ENCODE peak calls at places on chromosomes 7 and 10, in six cellular contexts. One of them, this sample, is unnamed.

GRCh38 chr10:51892965-51893658 is 193.7 kb upstream of the CSTF2T start:
- ATAC-seq in upper lobe of left lung: no peak
- ATAC-seq in A549: peak; percentile 59
- ATAC-seq in HepG2: peak; percentile 90
- ATAC-seq in K562: no peak
- ATAC-seq in GM12878: peak; percentile 86
- ATAC-seq in this sample: no peak

GRCh38 chr7:32061346-32061745 is 8.9 kb downstream of the PDE1C start:
- ATAC-seq in upper lobe of left lung: peak; percentile 37
- ATAC-seq in A549: no peak
- ATAC-seq in HepG2: no peak
- ATAC-seq in K562: no peak
- ATAC-seq in GM12878: no peak
- ATAC-seq in this sample: no peak

GRCh38 chr7:43204081-43204480 is 91.6 kb downstream of the HECW1 start:
- ATAC-seq in upper lobe of left lung: no peak
- ATAC-seq in A549: no peak
- ATAC-seq in HepG2: no peak
- ATAC-seq in K562: no peak
- ATAC-seq in GM12878: no peak
- ATAC-seq in this sample: no peak

GRCh38 chr7:90222811-90223725 is 11.5 kb downstream of the STEAP2 start:
- ATAC-seq in upper lobe of left lung: peak; percentile 67
- ATAC-seq in A549: peak; percentile 59
- ATAC-seq in HepG2: peak; percentile 57
- ATAC-seq in K562: no peak
- ATAC-seq in GM12878: peak; percentile 75
- ATAC-seq in this sample: peak; percentile 88

GRCh38 chr7:107726356-107727130 is 17.4 kb upstream of the CBLL1 start:
- ATAC-seq in upper lobe of left lung: no peak
- ATAC-seq in A549: no peak
- ATAC-seq in HepG2: no peak
- ATAC-seq in K562: no peak
- ATAC-seq in GM12878: no peak
- ATAC-seq in this sample: no peak

GRCh38 chr10:124523301-124523871 is 61.8 kb downstream of the LHPP start:
- ATAC-seq in upper lobe of left lung: peak; percentile 35
- ATAC-seq in A549: no peak
- ATAC-seq in HepG2: peak; percentile 42
- ATAC-seq in K562: no peak
- ATAC-seq in GM12878: peak; percentile 82
- ATAC-seq in this sample: peak; percentile 64

GRCh38 chr7:155338632-155339320 is 41.1 kb downstream of the INSIG1 start:
- ATAC-seq in upper lobe of left lung: peak; percentile 45
- ATAC-seq in A549: no peak
- ATAC-seq in HepG2: no peak
- ATAC-seq in K562: peak; percentile 15
- ATAC-seq in GM12878: peak; percentile 60
- ATAC-seq in this sample: no peak

GRCh38 chr10:124562425-124563060 is 100.9 kb downstream of the LHPP start:
- ATAC-seq in upper lobe of left lung: no peak
- ATAC-seq in A549: no peak
- ATAC-seq in HepG2: no peak
- ATAC-seq in K562: no peak
- ATAC-seq in GM12878: no peak
- ATAC-seq in this sample: no peak

GRCh38 chr10:63681965-63682704 is 160.9 kb downstream of the REEP3 start:
- ATAC-seq in upper lobe of left lung: no peak
- ATAC-seq in A549: peak; percentile 19
- ATAC-seq in HepG2: no peak
- ATAC-seq in K562: no peak
- ATAC-seq in GM12878: peak; percentile 82
- ATAC-seq in this sample: peak; percentile 92

GRCh38 chr10:21889477-21890275 is 113.9 kb downstream of the DNAJC1 start:
- ATAC-seq in upper lobe of left lung: no peak
- ATAC-seq in A549: no peak
- ATAC-seq in HepG2: no peak
- ATAC-seq in K562: no peak
- ATAC-seq in GM12878: peak; percentile 58
- ATAC-seq in this sample: no peak

GRCh38 chr7:1812693-1813393 is 142.8 kb downstream of the ELFN1 start:
- ATAC-seq in upper lobe of left lung: no peak
- ATAC-seq in A549: no peak
- ATAC-seq in HepG2: peak; percentile 29
- ATAC-seq in K562: no peak
- ATAC-seq in GM12878: no peak
- ATAC-seq in this sample: no peak

GRCh38 chr10:89003344-89003743 is 12.7 kb downstream of the FAS start:
- ATAC-seq in upper lobe of left lung: no peak
- ATAC-seq in A549: no peak
- ATAC-seq in HepG2: no peak
- ATAC-seq in K562: no peak
- ATAC-seq in GM12878: peak; percentile 22
- ATAC-seq in this sample: no peak

GRCh38 chr10:13317474-13317873 is 17.6 kb upstream of the PHYH start:
- ATAC-seq in upper lobe of left lung: no peak
- ATAC-seq in A549: no peak
- ATAC-seq in HepG2: no peak
- ATAC-seq in K562: no peak
- ATAC-seq in GM12878: no peak
- ATAC-seq in this sample: no peak

GRCh38 chr10:133209117-133209516 is 20.9 kb upstream of the UTF1 start:
- ATAC-seq in upper lobe of left lung: no peak
- ATAC-seq in A549: no peak
- ATAC-seq in HepG2: no peak
- ATAC-seq in K562: no peak
- ATAC-seq in GM12878: no peak
- ATAC-seq in this sample: no peak

GRCh38 chr10:117140525-117140902 is 2.4 kb upstream of the VAX1 start:
- ATAC-seq in upper lobe of left lung: no peak
- ATAC-seq in A549: no peak
- ATAC-seq in HepG2: no peak
- ATAC-seq in K562: no peak
- ATAC-seq in GM12878: no peak
- ATAC-seq in this sample: no peak

GRCh38 chr7:93262535-93262934 is 30.4 kb downstream of the VPS50 start:
- ATAC-seq in upper lobe of left lung: no peak
- ATAC-seq in A549: no peak
- ATAC-seq in HepG2: no peak
- ATAC-seq in K562: peak; percentile 97
- ATAC-seq in GM12878: no peak
- ATAC-seq in this sample: no peak

GRCh38 chr7:141975806-141976523 is 2.4 kb upstream of the TAS2R38 start:
- ATAC-seq in upper lobe of left lung: peak; percentile 86
- ATAC-seq in A549: peak; percentile 93
- ATAC-seq in HepG2: peak; percentile 97
- ATAC-seq in K562: peak; percentile 99
- ATAC-seq in GM12878: peak; percentile 93
- ATAC-seq in this sample: no peak

GRCh38 chr7:78571292-78571691 is 772.7 kb downstream of the PHTF2 start:
- ATAC-seq in upper lobe of left lung: no peak
- ATAC-seq in A549: no peak
- ATAC-seq in HepG2: no peak
- ATAC-seq in K562: no peak
- ATAC-seq in GM12878: no peak
- ATAC-seq in this sample: no peak

GRCh38 chr7:2810682-2811471 is 33.2 kb downstream of the GNA12 start:
- ATAC-seq in upper lobe of left lung: peak; percentile 21
- ATAC-seq in A549: no peak
- ATAC-seq in HepG2: peak; percentile 61
- ATAC-seq in K562: no peak
- ATAC-seq in GM12878: no peak
- ATAC-seq in this sample: no peak

GRCh38 chr10:3775671-3776551 is 9.1 kb downstream of the KLF6 start:
- ATAC-seq in upper lobe of left lung: peak; percentile 65
- ATAC-seq in A549: peak; percentile 8
- ATAC-seq in HepG2: peak; percentile 37
- ATAC-seq in K562: peak; percentile 79
- ATAC-seq in GM12878: peak; percentile 47
- ATAC-seq in this sample: peak; percentile 40

GRCh38 chr7:29275018-29275318 is 80.4 kb downstream of the CHN2 start:
- ATAC-seq in upper lobe of left lung: no peak
- ATAC-seq in A549: no peak
- ATAC-seq in HepG2: no peak
- ATAC-seq in K562: no peak
- ATAC-seq in GM12878: no peak
- ATAC-seq in this sample: no peak

GRCh38 chr10:95745487-95745886 is 10.5 kb upstream of the ENTPD1 start:
- ATAC-seq in upper lobe of left lung: no peak
- ATAC-seq in A549: no peak
- ATAC-seq in HepG2: no peak
- ATAC-seq in K562: no peak
- ATAC-seq in GM12878: no peak
- ATAC-seq in this sample: no peak

GRCh38 chr10:64130152-64130551 is 609.0 kb downstream of the REEP3 start:
- ATAC-seq in upper lobe of left lung: no peak
- ATAC-seq in A549: no peak
- ATAC-seq in HepG2: peak; percentile 71
- ATAC-seq in K562: no peak
- ATAC-seq in GM12878: peak; percentile 57
- ATAC-seq in this sample: no peak

GRCh38 chr7:114793155-114793849 is 128.6 kb upstream of the MDFIC start:
- ATAC-seq in upper lobe of left lung: no peak
- ATAC-seq in A549: no peak
- ATAC-seq in HepG2: no peak
- ATAC-seq in K562: no peak
- ATAC-seq in GM12878: peak; percentile 49
- ATAC-seq in this sample: no peak

GRCh38 chr10:8577681-8578080 is 523.2 kb downstream of the GATA3 start:
- ATAC-seq in upper lobe of left lung: no peak
- ATAC-seq in A549: no peak
- ATAC-seq in HepG2: no peak
- ATAC-seq in K562: no peak
- ATAC-seq in GM12878: no peak
- ATAC-seq in this sample: no peak

GRCh38 chr10:60937784-60938654 is 6.0 kb downstream of the RHOBTB1 start:
- ATAC-seq in upper lobe of left lung: peak; percentile 78
- ATAC-seq in A549: no peak
- ATAC-seq in HepG2: no peak
- ATAC-seq in K562: no peak
- ATAC-seq in GM12878: no peak
- ATAC-seq in this sample: peak; percentile 60

GRCh38 chr7:123366991-123367390 is 167.2 kb upstream of the SLC13A1 start:
- ATAC-seq in upper lobe of left lung: no peak
- ATAC-seq in A549: no peak
- ATAC-seq in HepG2: no peak
- ATAC-seq in K562: no peak
- ATAC-seq in GM12878: no peak
- ATAC-seq in this sample: no peak

GRCh38 chr7:724298-724697 is 2.2 kb upstream of the DNAAF5 start:
- ATAC-seq in upper lobe of left lung: no peak
- ATAC-seq in A549: no peak
- ATAC-seq in HepG2: no peak
- ATAC-seq in K562: no peak
- ATAC-seq in GM12878: no peak
- ATAC-seq in this sample: no peak

GRCh38 chr10:46042527-46042926 is 3.5 kb downstream of the MSMB start:
- ATAC-seq in upper lobe of left lung: no peak
- ATAC-seq in A549: no peak
- ATAC-seq in HepG2: no peak
- ATAC-seq in K562: no peak
- ATAC-seq in GM12878: no peak
- ATAC-seq in this sample: no peak

GRCh38 chr7:44824894-44825526 is 22.9 kb downstream of the H2AZ2 start:
- ATAC-seq in upper lobe of left lung: no peak
- ATAC-seq in A549: no peak
- ATAC-seq in HepG2: peak; percentile 14
- ATAC-seq in K562: peak; percentile 54
- ATAC-seq in GM12878: no peak
- ATAC-seq in this sample: no peak

GRCh38 chr7:132536646-132537395 is 39.4 kb downstream of the PLXNA4 start:
- ATAC-seq in upper lobe of left lung: no peak
- ATAC-seq in A549: no peak
- ATAC-seq in HepG2: no peak
- ATAC-seq in K562: no peak
- ATAC-seq in GM12878: no peak
- ATAC-seq in this sample: no peak

GRCh38 chr10:34346516-34347150 is 468.5 kb downstream of the PARD3 start:
- ATAC-seq in upper lobe of left lung: no peak
- ATAC-seq in A549: no peak
- ATAC-seq in HepG2: no peak
- ATAC-seq in K562: no peak
- ATAC-seq in GM12878: no peak
- ATAC-seq in this sample: no peak

GRCh38 chr7:112263519-112263918 is 57.0 kb downstream of the ZNF277 start:
- ATAC-seq in upper lobe of left lung: no peak
- ATAC-seq in A549: no peak
- ATAC-seq in HepG2: no peak
- ATAC-seq in K562: no peak
- ATAC-seq in GM12878: no peak
- ATAC-seq in this sample: no peak

GRCh38 chr10:1183746-1184145 is 127.6 kb downstream of the WDR37 start:
- ATAC-seq in upper lobe of left lung: no peak
- ATAC-seq in A549: no peak
- ATAC-seq in HepG2: no peak
- ATAC-seq in K562: no peak
- ATAC-seq in GM12878: no peak
- ATAC-seq in this sample: no peak
- H3K27ac ChIP-seq in upper lobe of left lung: no peak overlapping the region
- H3K27ac ChIP-seq in A549: no peak overlapping the region
- H3K27ac ChIP-seq in HepG2: no peak overlapping the region
- H3K27ac ChIP-seq in K562: no peak overlapping the region
- H3K27ac ChIP-seq in GM12878: no peak overlapping the region
- H3K27ac ChIP-seq in this sample: no peak overlapping the region

GRCh38 chr7:22435720-22436119 is 64.3 kb downstream of the STEAP1B start:
- ATAC-seq in upper lobe of left lung: no peak
- ATAC-seq in A549: no peak
- ATAC-seq in HepG2: no peak
- ATAC-seq in K562: no peak
- ATAC-seq in GM12878: peak; percentile 40
- ATAC-seq in this sample: no peak
- TF ChIP-seq EP300 in upper lobe of left lung: no peak
- TF ChIP-seq EP300 in A549: no peak
- TF ChIP-seq EP300 in HepG2: no peak
- TF ChIP-seq EP300 in K562: no peak
- TF ChIP-seq EP300 in GM12878: no peak
- TF ChIP-seq EP300 in this sample: no peak

DNA sequence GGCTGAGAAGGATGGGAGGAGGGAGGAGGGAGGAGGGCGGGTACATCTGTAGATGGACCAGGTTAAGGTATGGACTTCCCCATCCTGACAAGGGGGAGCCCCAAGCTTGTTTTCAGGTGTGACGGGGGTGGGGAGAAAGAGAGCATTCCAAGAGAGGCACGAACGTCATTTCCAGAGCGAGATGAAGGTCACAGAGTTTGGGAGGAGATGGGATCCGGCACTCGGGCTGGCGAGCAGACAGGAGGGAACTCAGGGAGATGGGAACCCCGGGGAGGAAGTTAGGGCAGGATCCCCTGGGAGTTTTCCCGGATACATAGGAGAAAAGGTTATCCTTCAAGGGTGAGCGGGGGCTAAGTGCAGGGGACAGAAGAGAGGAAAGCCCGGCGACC is 118.8 kb downstream of the CUX1 start:
- ATAC-seq in upper lobe of left lung: peak; percentile 11
- ATAC-seq in A549: no peak
- ATAC-seq in HepG2: no peak
- ATAC-seq in K562: no peak
- ATAC-seq in GM12878: peak; percentile 29
- ATAC-seq in this sample: peak; percentile 28
- H3K4me3 ChIP-seq in upper lobe of left lung: peak overlapping the region; percentile 9
- H3K4me3 ChIP-seq in A549: no peak overlapping the region
- H3K4me3 ChIP-seq in HepG2: no peak overlapping the region
- H3K4me3 ChIP-seq in K562: no peak overlapping the region
- H3K4me3 ChIP-seq in GM12878: no peak overlapping the region
- H3K4me3 ChIP-seq in this sample: peak overlapping the region; percentile 3

GRCh38 chr7:12434012-12434642 is 30.5 kb upstream of the VWDE start:
- ATAC-seq in upper lobe of left lung: no peak
- ATAC-seq in A549: no peak
- ATAC-seq in HepG2: no peak
- ATAC-seq in K562: peak; percentile 43
- ATAC-seq in GM12878: peak; percentile 52
- ATAC-seq in this sample: no peak
- H3K27ac ChIP-seq in upper lobe of left lung: no peak overlapping the region
- H3K27ac ChIP-seq in A549: no peak overlapping the region
- H3K27ac ChIP-seq in HepG2: no peak overlapping the region
- H3K27ac ChIP-seq in K562: no peak overlapping the region
- H3K27ac ChIP-seq in GM12878: no peak overlapping the region
- H3K27ac ChIP-seq in this sample: no peak overlapping the region